ENCODE peak calls at places on chromosomes 16 and 17, in seven cellular contexts. Q, O, D, V, R, N and Y are unnamed samples.

GRCh38 chr17:38908676-38909181 is 16.7 kb upstream of the LASP1NB start:
- DNase-seq in V (no peak), Q (no peak), N (no peak), O (peak), D (peak), R (peak), Y (no peak)

GRCh38 chr17:19720631-19721426 is 4.4 kb upstream of the SLC47A2 start:
- DNase-seq in O (peak), R (no peak), N (no peak), V (no peak), Q (no peak), D (no peak), Y (no peak)

GRCh38 chr17:28055546-28056275 is 13.2 kb downstream of the NLK start:
- DNase-seq in V (no peak), R (no peak), O (no peak), Q (no peak), N (no peak), D (no peak), Y (no peak)

GRCh38 chr17:55295411-55296170 is 30.8 kb downstream of the HLF start:
- DNase-seq in Q (peak), N (peak), R (peak), O (peak), V (peak), D (peak), Y (peak)

GRCh38 chr16:47503936-47504335 is 42.8 kb downstream of the PHKB start:
- DNase-seq in D (peak), V (no peak), N (no peak), R (no peak), O (no peak), Q (no peak), Y (peak)

GRCh38 chr17:61402978-61403845 is 3.6 kb downstream of the TBX2 start:
- DNase-seq in D (no peak), O (peak), R (peak), N (no peak), Q (no peak), V (no peak), Y (peak)

GRCh38 chr17:53724726-53725125 is 98.0 kb upstream of the KIF2B start:
- DNase-seq in N (no peak), Q (no peak), O (no peak), R (no peak), D (no peak), V (no peak), Y (no peak)

GRCh38 chr17:28902819-28903545 is at the start of gene DHRS13:
- DNase-seq in D (peak), O (peak), N (peak), V (peak), Q (peak), R (peak), Y (peak)

GRCh38 chr17:59361916-59362810 is 30.7 kb downstream of the YPEL2 start:
- DNase-seq in Q (no peak), R (peak), D (peak), N (no peak), V (no peak), O (no peak), Y (peak)

GRCh38 chr17:35062284-35062683 is 1.2 kb downstream of the RFFL start:
- DNase-seq in V (no peak), N (no peak), D (no peak), Q (no peak), O (no peak), R (no peak), Y (no peak)

GRCh38 chr17:31475378-31476162 is 84.1 kb downstream of the RAB11FIP4 start:
- DNase-seq in V (no peak), Q (no peak), O (no peak), D (no peak), R (no peak), N (no peak), Y (no peak)

GRCh38 chr17:27209316-27209715 is 84.6 kb upstream of the WSB1 start:
- DNase-seq in O (no peak), D (no peak), N (no peak), Q (no peak), V (no peak), R (no peak), Y (no peak)

GRCh38 chr16:85422374-85423185 is 190.5 kb upstream of the GSE1 start:
- DNase-seq in O (peak), N (no peak), D (no peak), R (peak), V (peak), Q (no peak), Y (no peak)

GRCh38 chr17:36608794-36609497 is 7.6 kb downstream of the MRM1 start:
- DNase-seq in D (peak), R (peak), O (peak), N (peak), Q (no peak), V (peak), Y (peak)

GRCh38 chr17:33987162-33987561 is 267.9 kb upstream of the CCL2 start:
- DNase-seq in O (no peak), R (no peak), V (no peak), Q (no peak), N (no peak), D (no peak), Y (no peak)
- TF ChIP-seq CTCF in O (no peak), R (no peak), V (no peak), Q (no peak), N (no peak), D (no peak), Y (no peak)

GRCh38 chr16:74031551-74031950 is 265.1 kb upstream of the PSMD7 start:
- DNase-seq in R (no peak), Q (no peak), N (no peak), O (no peak), D (no peak), V (no peak), Y (no peak)

GRCh38 chr16:74030000-74030399 is 266.6 kb upstream of the PSMD7 start:
- DNase-seq in Q (no peak), N (no peak), R (no peak), O (no peak), V (no peak), D (no peak), Y (no peak)

GRCh38 chr16:74035816-74036215 is 260.8 kb upstream of the PSMD7 start:
- DNase-seq in N (no peak), R (peak), D (no peak), O (no peak), Q (peak), V (no peak), Y (no peak)

GRCh38 chr16:74029122-74029805 is 267.4 kb upstream of the PSMD7 start:
- DNase-seq in V (no peak), N (no peak), D (no peak), R (no peak), O (no peak), Q (no peak), Y (no peak)

DNA sequence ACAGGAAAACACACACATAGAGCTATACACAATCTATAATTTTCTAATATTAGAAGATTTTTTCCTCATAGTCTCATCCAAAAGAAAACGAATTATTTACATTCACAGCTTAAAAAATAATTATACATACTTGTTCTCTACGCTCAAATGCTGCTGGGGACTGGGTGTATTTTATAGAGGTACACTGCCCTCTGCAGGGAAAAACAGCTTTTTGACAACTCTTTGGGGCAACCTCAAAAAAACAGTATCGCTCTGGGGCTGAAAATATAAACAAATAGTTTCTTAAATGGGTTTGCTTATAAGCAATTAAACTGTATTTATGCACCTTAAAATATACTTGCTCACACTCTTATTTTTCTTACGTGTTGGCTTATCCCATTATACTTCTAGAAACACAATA is 261.8 kb upstream of the PSMD7 start:
- DNase-seq in N (no peak), R (peak), Q (peak), O (no peak), D (peak), V (peak), Y (no peak)
- TF ChIP-seq CTCF in N (peak), R (peak), Q (peak), O (peak), D (peak), V (peak), Y (peak)

DNA sequence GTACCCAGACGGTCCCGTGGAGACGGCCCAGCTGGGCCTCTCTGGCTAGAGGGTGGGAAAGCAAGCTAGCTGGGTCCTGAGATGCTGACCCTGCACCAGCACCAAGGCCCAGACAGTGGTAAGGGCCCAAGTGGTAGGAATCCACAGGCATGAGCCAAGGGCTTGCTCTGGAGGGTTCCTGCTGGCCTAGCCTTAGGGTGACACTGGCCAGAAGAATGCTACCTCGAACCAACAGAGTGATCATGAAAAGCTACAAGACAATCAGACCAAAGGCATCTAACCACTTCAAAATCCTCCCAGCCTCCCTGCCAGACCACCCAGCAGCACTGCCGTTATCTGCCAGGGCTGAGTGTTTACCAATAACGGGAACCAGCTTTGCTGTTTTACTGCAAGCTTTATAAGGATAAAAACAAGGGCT is 13.2 kb downstream of the HIC1 start:
- DNase-seq in Q (no peak), D (no peak), N (no peak), R (peak), V (no peak), O (no peak), Y (peak)
- TF ChIP-seq CTCF in Q (no peak), D (no peak), N (no peak), R (peak), V (no peak), O (no peak), Y (peak)

GRCh38 chr16:77660311-77660710 is 62.0 kb upstream of the NUDT7 start:
- DNase-seq in D (peak), O (no peak), V (no peak), Q (peak), N (no peak), R (peak), Y (no peak)
- TF ChIP-seq CTCF in D (peak), O (peak), V (peak), Q (peak), N (peak), R (peak), Y (peak)

DNA sequence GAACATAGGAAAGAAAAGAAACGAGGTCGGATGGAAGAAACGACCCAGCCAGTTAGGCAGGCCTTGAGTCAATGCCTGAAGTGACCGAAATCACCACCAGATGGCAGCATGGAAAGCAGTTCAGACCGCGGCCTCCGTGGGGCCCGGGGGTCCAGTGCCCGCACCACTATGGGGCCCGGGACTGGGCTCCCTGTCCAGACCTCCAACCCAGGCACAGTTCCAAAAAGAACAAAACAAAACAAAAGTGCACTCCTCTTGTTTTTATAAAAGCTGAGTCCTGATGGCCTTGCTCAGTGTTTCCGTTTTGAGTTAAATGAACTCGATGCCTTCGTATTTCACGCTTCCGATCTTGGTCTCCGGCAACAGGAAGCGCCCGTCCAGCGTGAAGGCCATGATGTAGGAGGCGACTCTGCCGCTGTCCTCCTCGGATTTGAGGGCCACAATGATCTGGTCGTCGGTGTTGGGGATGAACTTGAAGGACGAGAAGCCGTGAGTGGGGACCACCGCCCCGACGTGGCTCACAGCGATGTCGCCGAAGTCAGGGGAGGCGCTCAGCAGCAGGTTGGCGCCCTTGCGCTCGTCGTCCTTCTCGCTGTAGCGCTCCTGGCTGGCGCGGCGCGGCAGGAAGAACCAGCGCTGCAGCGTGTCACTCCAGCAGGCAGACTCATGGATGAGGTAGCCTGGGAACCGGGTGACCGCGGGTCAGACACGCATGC is 13.7 kb upstream of the LGALS3BP start:
- DNase-seq in N (no peak), V (peak), O (no peak), D (peak), R (peak), Q (peak), Y (no peak)
- TF ChIP-seq CTCF in N (peak), V (peak), O (peak), D (peak), R (peak), Q (peak), Y (peak)

GRCh38 chr16:7344806-7345416 is 12.3 kb downstream of the RBFOX1 start:
- DNase-seq in V (no peak), O (no peak), R (no peak), N (peak), Q (no peak), D (no peak), Y (no peak)
- TF ChIP-seq CTCF in V (no peak), O (no peak), R (no peak), N (no peak), Q (no peak), D (no peak), Y (no peak)

GRCh38 chr16:67246081-67246944 is 968 bp downstream of the FHOD1 start:
- DNase-seq in D (peak), O (peak), N (peak), Q (peak), V (peak), R (peak), Y (peak)
- TF ChIP-seq CTCF in D (peak), O (peak), N (peak), Q (peak), V (peak), R (peak), Y (peak)